ENCODE peak calls at places on chromosomes 11 and 22, in four cellular contexts. Q is AG10803, K is ovary, H is epithelial cell of esophagus. X is an unnamed sample.

GRCh38 chr11:70694371-70694770 is 296.0 kb downstream of the CTTN start:
- DNase-seq in H (no peak), K (no peak), Q (no peak), X (no peak)

GRCh38 chr11:14380947-14381555 is 22.1 kb upstream of the RRAS2 start:
- DNase-seq in K (peak), Q (peak), H (peak), X (peak)

GRCh38 chr22:40385041-40385782 is 14.8 kb downstream of the SGSM3 start:
- DNase-seq in K (no peak), Q (no peak), H (peak), X (no peak)

GRCh38 chr11:124656759-124657627 is 16.5 kb downstream of the SIAE start:
- DNase-seq in K (no peak), H (peak), Q (no peak), X (peak)

GRCh38 chr11:45411221-45411946 is 125.2 kb upstream of the SYT13 start:
- DNase-seq in H (no peak), Q (peak), K (no peak), X (peak)

GRCh38 chr22:30217698-30218565 is 28.6 kb downstream of the LIF start:
- DNase-seq in H (no peak), K (no peak), Q (peak), X (peak)

GRCh38 chr11:62266558-62266957 is 3.4 kb upstream of the SCGB2A2 start:
- DNase-seq in H (peak), Q (no peak), K (no peak), X (peak)

GRCh38 chr11:67060111-67060522 is 3.5 kb downstream of the RHOD start:
- DNase-seq in H (peak), K (no peak), Q (no peak), X (peak)

GRCh38 chr11:66986178-66986545 is 11.1 kb downstream of the C11orf86 start:
- DNase-seq in H (peak), Q (no peak), K (no peak), X (no peak)

GRCh38 chr22:48574776-48575566 is 1252.7 kb downstream of the BRD1 start:
- DNase-seq in Q (peak), H (no peak), K (peak), X (peak)

GRCh38 chr11:47800759-47801158 is 33.6 kb upstream of the FNBP4 start:
- DNase-seq in H (no peak), K (no peak), Q (no peak), X (no peak)

GRCh38 chr11:129115652-129116585 is 76.2 kb downstream of the ARHGAP32 start:
- DNase-seq in Q (peak), H (peak), K (no peak), X (peak)

GRCh38 chr22:43711681-43712080 is 100.4 kb downstream of the EFCAB6 start:
- DNase-seq in Q (no peak), K (no peak), H (no peak), X (no peak)

GRCh38 chr22:45261407-45262088 is 20.9 kb upstream of the KIAA0930 start:
- DNase-seq in H (no peak), K (no peak), Q (no peak), X (no peak)

GRCh38 chr22:39789794-39790193 is 103.8 kb downstream of the ENTHD1 start:
- DNase-seq in Q (no peak), K (no peak), H (no peak), X (no peak)

GRCh38 chr22:32534252-32535215 is 59.9 kb downstream of the FBXO7 start:
- DNase-seq in H (no peak), K (no peak), Q (peak), X (peak)

GRCh38 chr11:31026315-31026714 is 343.2 kb downstream of the DCDC1 start:
- DNase-seq in K (no peak), Q (no peak), H (no peak), X (no peak)

GRCh38 chr11:86579406-86579731 is 93.0 kb downstream of the ME3 start:
- DNase-seq in Q (no peak), H (no peak), K (no peak), X (no peak)

GRCh38 chr11:64765841-64766682 is 6.3 kb upstream of the PYGM start:
- DNase-seq in K (peak), Q (no peak), H (no peak), X (no peak)

GRCh38 chr11:96338910-96339703 is 3.9 kb downstream of the MAML2 start:
- DNase-seq in Q (peak), H (peak), K (peak), X (peak)

GRCh38 chr11:77523712-77524111 is 49.8 kb upstream of the PAK1 start:
- DNase-seq in H (no peak), Q (no peak), K (no peak), X (no peak)

GRCh38 chr11:76918941-76919386 is 58.2 kb downstream of the ACER3 start:
- DNase-seq in H (peak), Q (peak), K (no peak), X (peak)

GRCh38 chr22:48957311-48957986 is 870.2 kb downstream of the BRD1 start:
- DNase-seq in K (no peak), H (no peak), Q (no peak), X (no peak)

GRCh38 chr22:28674121-28674563 is 5.5 kb downstream of the TTC28 start:
- DNase-seq in K (no peak), H (no peak), Q (peak), X (peak)

GRCh38 chr11:62909107-62909894 is 11.9 kb downstream of the CHRM1 start:
- DNase-seq in Q (peak), H (peak), K (no peak), X (peak)

GRCh38 chr11:44416776-44417175 is 106.8 kb upstream of the ALX4 start:
- DNase-seq in Q (no peak), K (no peak), H (peak), X (no peak)

X was measured in GM23248.